ENCODE peak calls at places on chromosome 19, in four cellular contexts. One of them, this sample, is unnamed.
A peak's percentile ranks its signal among the peaks of the same experiment; 100 is the strongest.

GRCh38 chr19:47228937-47229673 is 1.9 kb downstream of the BBC3 start:
- DNase-seq in fibroblast of the conjunctiva: no peak
- DNase-seq in Caco-2: no peak
- DNase-seq in stimulated activated CD4-positive, alpha-beta T cell treated with anti-CD3 and anti-CD28 coated beads, Interleukin-15, amount 100 ng/mL, for 24 hours: peak; percentile 24
- DNase-seq in this sample: peak; percentile 67

GRCh38 chr19:19482785-19483625 is 32.3 kb downstream of the TSSK6 start:
- DNase-seq in fibroblast of the conjunctiva: no peak
- DNase-seq in Caco-2: no peak
- DNase-seq in stimulated activated CD4-positive, alpha-beta T cell treated with anti-CD3 and anti-CD28 coated beads, Interleukin-15, amount 100 ng/mL, for 24 hours: no peak
- DNase-seq in this sample: no peak

GRCh38 chr19:52533901-52534300 is 6.4 kb downstream of the ZNF808 start:
- DNase-seq in fibroblast of the conjunctiva: no peak
- DNase-seq in Caco-2: peak; percentile 18
- DNase-seq in stimulated activated CD4-positive, alpha-beta T cell treated with anti-CD3 and anti-CD28 coated beads, Interleukin-15, amount 100 ng/mL, for 24 hours: no peak
- DNase-seq in this sample: no peak

GRCh38 chr19:14370169-14370998 is 10.9 kb upstream of the ADGRE5 start:
- DNase-seq in fibroblast of the conjunctiva: no peak
- DNase-seq in Caco-2: no peak
- DNase-seq in stimulated activated CD4-positive, alpha-beta T cell treated with anti-CD3 and anti-CD28 coated beads, Interleukin-15, amount 100 ng/mL, for 24 hours: peak; percentile 70
- DNase-seq in this sample: no peak

GRCh38 chr19:27734496-27735220 is 1478.3 kb downstream of the UQCRFS1 start:
- DNase-seq in fibroblast of the conjunctiva: no peak
- DNase-seq in Caco-2: no peak
- DNase-seq in stimulated activated CD4-positive, alpha-beta T cell treated with anti-CD3 and anti-CD28 coated beads, Interleukin-15, amount 100 ng/mL, for 24 hours: no peak
- DNase-seq in this sample: no peak

GRCh38 chr19:11979527-11979926 is 14.7 kb downstream of the ZNF763 start:
- DNase-seq in fibroblast of the conjunctiva: no peak
- DNase-seq in Caco-2: no peak
- DNase-seq in stimulated activated CD4-positive, alpha-beta T cell treated with anti-CD3 and anti-CD28 coated beads, Interleukin-15, amount 100 ng/mL, for 24 hours: no peak
- DNase-seq in this sample: no peak

GRCh38 chr19:50607874-50608785 is 31.6 kb downstream of the SYT3 start:
- DNase-seq in fibroblast of the conjunctiva: peak; percentile 61
- DNase-seq in Caco-2: peak; percentile 30
- DNase-seq in stimulated activated CD4-positive, alpha-beta T cell treated with anti-CD3 and anti-CD28 coated beads, Interleukin-15, amount 100 ng/mL, for 24 hours: peak; percentile 92
- DNase-seq in this sample: peak; percentile 77

GRCh38 chr19:51091895-51092873 is 9.5 kb upstream of the KLK14 start:
- DNase-seq in fibroblast of the conjunctiva: no peak
- DNase-seq in Caco-2: no peak
- DNase-seq in stimulated activated CD4-positive, alpha-beta T cell treated with anti-CD3 and anti-CD28 coated beads, Interleukin-15, amount 100 ng/mL, for 24 hours: no peak
- DNase-seq in this sample: no peak

GRCh38 chr19:36420961-36421748 is 2.7 kb upstream of the ZFP82 start:
- DNase-seq in fibroblast of the conjunctiva: no peak
- DNase-seq in Caco-2: no peak
- DNase-seq in stimulated activated CD4-positive, alpha-beta T cell treated with anti-CD3 and anti-CD28 coated beads, Interleukin-15, amount 100 ng/mL, for 24 hours: peak; percentile 4
- DNase-seq in this sample: peak; percentile 33

GRCh38 chr19:13938361-13939027 is at the start of gene PODNL1:
- DNase-seq in fibroblast of the conjunctiva: peak; percentile 40
- DNase-seq in Caco-2: no peak
- DNase-seq in stimulated activated CD4-positive, alpha-beta T cell treated with anti-CD3 and anti-CD28 coated beads, Interleukin-15, amount 100 ng/mL, for 24 hours: no peak
- DNase-seq in this sample: no peak

GRCh38 chr19:6233827-6234511 is 45.8 kb downstream of the MLLT1 start:
- DNase-seq in fibroblast of the conjunctiva: no peak
- DNase-seq in Caco-2: no peak
- DNase-seq in stimulated activated CD4-positive, alpha-beta T cell treated with anti-CD3 and anti-CD28 coated beads, Interleukin-15, amount 100 ng/mL, for 24 hours: no peak
- DNase-seq in this sample: peak; percentile 28

GRCh38 chr19:39106201-39106600 is 19.4 kb upstream of the PAK4 start:
- DNase-seq in fibroblast of the conjunctiva: no peak
- DNase-seq in Caco-2: no peak
- DNase-seq in stimulated activated CD4-positive, alpha-beta T cell treated with anti-CD3 and anti-CD28 coated beads, Interleukin-15, amount 100 ng/mL, for 24 hours: no peak
- DNase-seq in this sample: no peak

GRCh38 chr19:54667217-54667616 is 4.4 kb downstream of the LILRB4 start:
- DNase-seq in fibroblast of the conjunctiva: no peak
- DNase-seq in Caco-2: no peak
- DNase-seq in stimulated activated CD4-positive, alpha-beta T cell treated with anti-CD3 and anti-CD28 coated beads, Interleukin-15, amount 100 ng/mL, for 24 hours: no peak
- DNase-seq in this sample: no peak

GRCh38 chr19:12695997-12696365 is 450 bp downstream of the FBXW9 start:
- DNase-seq in fibroblast of the conjunctiva: no peak
- DNase-seq in Caco-2: no peak
- DNase-seq in stimulated activated CD4-positive, alpha-beta T cell treated with anti-CD3 and anti-CD28 coated beads, Interleukin-15, amount 100 ng/mL, for 24 hours: peak; percentile 43
- DNase-seq in this sample: no peak

GRCh38 chr19:41746593-41747227 is 8.6 kb upstream of the CEACAM6 start:
- DNase-seq in fibroblast of the conjunctiva: peak; percentile 13
- DNase-seq in Caco-2: peak; percentile 73
- DNase-seq in stimulated activated CD4-positive, alpha-beta T cell treated with anti-CD3 and anti-CD28 coated beads, Interleukin-15, amount 100 ng/mL, for 24 hours: peak; percentile 67
- DNase-seq in this sample: peak; percentile 36

GRCh38 chr19:13637664-13638063 is 126.7 kb upstream of the MRI1 start:
- DNase-seq in fibroblast of the conjunctiva: no peak
- DNase-seq in Caco-2: no peak
- DNase-seq in stimulated activated CD4-positive, alpha-beta T cell treated with anti-CD3 and anti-CD28 coated beads, Interleukin-15, amount 100 ng/mL, for 24 hours: peak; percentile 13
- DNase-seq in this sample: no peak

GRCh38 chr19:42634409-42635232 is 39.9 kb upstream of the CEACAM8 start:
- DNase-seq in fibroblast of the conjunctiva: peak; percentile 5
- DNase-seq in Caco-2: peak; percentile 69
- DNase-seq in stimulated activated CD4-positive, alpha-beta T cell treated with anti-CD3 and anti-CD28 coated beads, Interleukin-15, amount 100 ng/mL, for 24 hours: peak; percentile 70
- DNase-seq in this sample: peak; percentile 2

This sample was measured in endothelial cell of umbilical vein.